ENCODE peak calls at places on chromosomes 2 and 18, in five cellular contexts. Q is suprapubic skin, H is H1, G is SK-N-SH, C is spleen. E is an unnamed sample.
A peak's percentile ranks its signal among the peaks of the same experiment; 100 is the strongest.

GRCh38 chr2:148876589-148877402 is 1.8 kb downstream of the KIF5C start:
- DNase-seq in H (peak; percentile 77), G (peak; percentile 79), Q (no peak), C (peak; percentile 82), E (peak; percentile 27)

GRCh38 chr2:241607162-241607885 is 29.6 kb downstream of the THAP4 start:
- DNase-seq in C (no peak), G (no peak), H (no peak), Q (no peak), E (no peak)

GRCh38 chr2:192298664-192299063 is 103.9 kb upstream of the TMEFF2 start:
- DNase-seq in Q (no peak), G (no peak), C (no peak), H (peak; percentile 17), E (no peak)

GRCh38 chr2:209473930-209474419 is 50.1 kb downstream of the MAP2 start:
- DNase-seq in G (no peak), H (no peak), Q (no peak), C (no peak), E (no peak)

GRCh38 chr18:25650201-25650941 is 298.4 kb upstream of the ZNF521 start:
- DNase-seq in C (no peak), Q (no peak), G (no peak), H (no peak), E (no peak)

GRCh38 chr2:214774108-214774507 is 35.4 kb downstream of the BARD1 start:
- DNase-seq in Q (no peak), H (no peak), G (no peak), C (no peak), E (no peak)

GRCh38 chr2:64609229-64609994 is 44.3 kb downstream of the SERTAD2 start:
- DNase-seq in Q (no peak), G (peak; percentile 63), C (peak; percentile 96), H (no peak), E (peak; percentile 70)

GRCh38 chr2:229888031-229888430 is 33.8 kb downstream of the TRIP12 start:
- DNase-seq in C (no peak), G (no peak), Q (no peak), H (no peak), E (no peak)

DNA sequence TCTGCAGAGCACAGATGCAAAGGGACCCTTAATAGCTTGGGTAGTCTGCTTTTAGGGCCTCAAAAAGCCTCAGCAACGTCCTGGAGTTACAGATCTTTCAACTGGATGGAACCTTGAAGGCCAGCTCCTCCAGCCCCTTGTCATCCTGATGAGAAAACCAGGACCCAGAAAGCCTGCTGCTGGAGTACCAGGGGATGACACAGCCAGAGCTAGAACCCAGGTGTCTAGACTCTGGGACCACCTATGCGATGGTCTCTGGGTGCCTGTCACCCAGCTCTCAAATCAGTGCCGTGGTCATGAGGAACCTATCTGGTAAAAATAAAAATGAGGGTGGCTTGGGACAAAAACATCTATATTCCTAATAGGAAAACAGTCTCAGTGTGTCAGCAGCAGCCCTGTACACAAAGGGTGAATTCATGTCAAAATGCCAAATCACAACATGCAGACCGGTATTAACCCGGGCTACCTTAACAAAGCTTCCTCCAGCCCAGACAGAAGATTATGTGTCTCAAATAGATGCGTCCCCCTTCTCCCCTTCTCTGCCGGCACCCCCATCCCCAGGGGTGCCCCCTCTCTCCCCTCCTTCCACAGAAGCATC is 28.5 kb downstream of the SMAD7 start:
- DNase-seq in H (no peak), G (no peak), C (no peak), Q (no peak), E (no peak)
- H3K4me1 ChIP-seq in H (peaks cover 7% of the 10 kb centered on the region), G (peaks cover 60% of the 10 kb centered on the region), C (peaks cover 88% of the 10 kb centered on the region), Q (peaks cover 39% of the 10 kb centered on the region), E (peaks cover 75% of the 10 kb centered on the region)

GRCh38 chr18:74494514-74494913 is 1.6 kb upstream of the CNDP2 start:
- DNase-seq in Q (no peak), G (no peak), C (no peak), H (no peak), E (no peak)

GRCh38 chr18:74497308-74497640 is 1.1 kb downstream of the CNDP2 start:
- DNase-seq in Q (no peak), C (no peak), G (no peak), H (no peak), E (no peak)

GRCh38 chr18:74496508-74497307 is 545 bp downstream of the CNDP2 start:
- DNase-seq in C (no peak), G (peak; percentile 79), Q (peak; percentile 85), H (no peak), E (peak; percentile 69)

GRCh38 chr18:74497778-74498177 is 1.6 kb downstream of the CNDP2 start:
- DNase-seq in G (no peak), H (no peak), C (no peak), Q (no peak), E (no peak)

GRCh38 chr18:74495581-74496507 is at the start of gene CNDP2:
- DNase-seq in H (peak; percentile 96), Q (peak; percentile 100), G (peak; percentile 98), C (peak; percentile 100), E (peak; percentile 100)
- TF ChIP-seq POLR2AphosphoS5 in H (peak; percentile 91), Q (peak; percentile 55), G (peak; percentile 48), C (peak; percentile 98), E (peak; percentile 92)

DNA sequence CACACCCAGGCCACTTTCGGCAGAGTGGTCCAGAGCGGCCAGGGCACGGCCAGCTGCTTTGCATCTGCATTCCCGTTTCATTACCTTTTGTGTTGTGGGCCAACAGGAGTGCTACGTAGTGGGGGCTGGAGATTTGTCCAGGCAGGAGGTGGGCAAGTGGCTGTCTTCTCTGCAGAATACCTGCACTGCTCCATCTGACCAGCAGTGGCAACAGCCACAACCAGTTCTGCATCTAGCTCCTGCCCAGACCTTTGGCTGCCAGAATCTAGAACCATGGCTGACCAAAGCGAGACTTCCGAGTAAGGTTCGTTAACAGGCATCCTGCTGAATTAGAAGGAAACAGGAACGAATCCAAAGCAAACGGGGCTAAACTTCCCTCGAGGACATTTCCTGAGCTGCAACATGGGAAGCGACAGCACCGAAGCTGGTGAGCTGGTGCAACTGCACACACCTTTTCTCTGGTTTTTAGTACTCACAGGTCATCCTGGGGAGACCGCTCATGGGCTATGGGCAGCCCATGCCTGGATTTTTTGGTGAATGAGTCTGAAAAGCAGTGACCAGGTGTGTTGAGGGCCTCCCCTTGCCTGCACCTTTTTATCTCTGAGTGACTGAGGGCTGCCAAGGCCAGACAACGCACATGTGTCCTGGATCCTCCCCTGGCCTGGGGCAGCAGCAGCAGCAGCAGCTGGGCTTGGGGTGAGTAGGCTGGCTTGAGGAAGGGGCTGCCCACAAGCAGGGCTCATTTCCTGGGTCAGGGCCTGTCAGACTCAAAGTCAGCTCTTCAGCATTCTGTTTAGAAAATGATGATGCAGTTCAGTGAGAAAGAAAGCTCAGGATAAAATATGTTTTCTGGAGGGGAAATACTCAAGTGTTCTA is 10.6 kb downstream of the GDF7 start:
- DNase-seq in C (no peak), H (no peak), Q (no peak), G (no peak), E (no peak)
- TF ChIP-seq CTCF in C (no peak), H (no peak), Q (no peak), G (no peak), E (no peak)

DNA sequence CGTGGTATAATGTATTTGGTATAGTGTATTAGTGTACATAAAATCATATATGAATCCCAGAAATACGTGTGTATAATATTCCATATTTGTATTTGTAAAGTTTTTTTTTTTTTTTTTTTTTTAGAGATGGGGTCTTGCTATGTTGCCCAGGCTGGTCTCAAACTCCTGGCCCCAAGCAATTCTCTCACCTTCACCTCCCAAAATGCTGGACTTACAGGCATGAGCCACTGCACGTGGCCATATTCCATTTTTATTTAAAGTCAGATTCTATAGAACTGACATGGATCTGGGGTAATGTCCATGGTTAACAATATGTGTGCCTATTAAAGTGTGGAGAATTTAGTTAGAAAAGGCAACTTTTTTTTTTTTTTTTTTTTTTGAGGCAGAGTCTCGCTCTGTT is 71.5 kb downstream of the ANTXR1 start:
- DNase-seq in Q (no peak), G (no peak), C (no peak), H (no peak), E (no peak)
- H3K4me1 ChIP-seq in Q (peaks cover 33% of the 10 kb centered on the region), G (peaks cover 22% of the 10 kb centered on the region), C (peaks cover 19% of the 10 kb centered on the region), H (no peaks in the 10 kb centered on the region), E (peaks cover 21% of the 10 kb centered on the region)

DNA sequence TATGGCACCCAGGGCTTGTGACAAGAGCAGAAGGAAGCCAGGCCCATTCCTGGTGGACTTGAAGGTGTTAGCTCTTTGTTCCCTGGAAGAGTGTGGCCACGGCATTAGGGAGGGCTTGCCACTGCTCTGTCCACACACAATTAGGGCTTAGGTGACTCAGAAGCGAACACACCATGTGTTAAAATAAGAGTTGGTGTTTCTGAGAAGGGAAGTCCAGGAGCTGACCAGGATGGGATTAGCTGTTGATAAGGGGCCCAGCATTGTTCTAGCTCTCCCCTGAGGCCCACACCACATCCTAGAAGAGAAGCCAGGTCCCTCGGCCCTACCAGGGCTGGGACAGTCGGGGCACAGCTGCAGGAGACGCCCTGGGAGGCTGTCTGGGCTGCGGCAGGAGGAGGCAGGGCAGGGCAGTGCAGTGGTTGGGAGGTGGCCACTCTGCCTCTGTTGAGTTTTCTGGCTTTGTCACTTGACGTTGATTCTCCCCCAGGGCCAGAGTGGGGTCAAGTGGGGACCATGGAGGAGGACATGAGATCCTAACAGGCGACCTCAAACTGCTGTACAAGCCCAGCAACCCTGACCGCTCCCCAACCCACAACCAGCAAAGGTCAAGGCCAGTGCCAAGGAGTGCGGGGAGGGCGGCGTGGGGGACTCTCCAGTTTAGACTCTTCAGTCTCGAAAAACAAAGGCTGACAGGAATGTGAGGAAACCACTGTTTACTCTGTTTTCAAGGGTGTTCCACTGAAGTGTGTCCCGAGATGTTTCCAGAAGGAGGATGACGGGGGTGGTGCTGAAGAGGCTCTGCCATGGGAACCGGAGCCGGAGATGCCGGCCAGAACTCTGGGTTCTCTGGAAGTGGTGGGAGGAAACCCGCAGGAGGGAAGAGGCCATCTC is 16.8 kb downstream of the GNLY start:
- DNase-seq in H (no peak), C (peak; percentile 83), G (no peak), Q (peak; percentile 90), E (no peak)
- TF ChIP-seq POLR2AphosphoS5 in H (no peak), C (peak; percentile 78), G (no peak), Q (peak; percentile 23), E (no peak)

DNA sequence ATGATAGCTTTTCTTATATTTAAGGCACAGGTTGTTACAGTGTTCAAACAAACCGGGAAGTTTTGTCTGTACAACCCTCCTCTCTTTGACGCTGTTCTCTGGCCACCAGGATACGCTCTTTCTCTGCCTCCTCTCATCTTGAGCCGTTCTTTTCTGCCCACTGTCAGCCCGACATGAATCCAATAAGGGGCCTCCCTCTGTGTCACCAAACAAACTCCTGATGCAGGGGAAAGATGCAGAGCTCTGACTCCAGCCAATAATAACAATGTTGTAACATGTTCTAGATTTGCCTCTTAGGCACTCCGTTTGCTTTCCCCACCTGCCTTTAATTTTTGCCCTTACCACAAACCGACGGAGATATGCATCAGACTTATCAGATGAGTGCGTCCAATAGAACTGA is 449.3 kb downstream of the SLC4A3 start:
- DNase-seq in Q (no peak), G (peak; percentile 2), C (no peak), H (no peak), E (no peak)
- TF ChIP-seq CTCF in Q (peak; percentile 5), G (peak; percentile 68), C (no peak), H (no peak), E (no peak)

E was measured in stomach.